ENCODE peak calls at places on chromosomes 1 and 21, in seven cellular contexts. S, R, B, X, M, V and K are unnamed samples.

GRCh38 chr1:92583821-92584760 is 97.4 kb upstream of the GFI1 start:
- DNase-seq in M (no peak), S (peak), X (peak), V (no peak), R (no peak), B (no peak), K (peak)

GRCh38 chr1:89279011-89279466 is 6.4 kb upstream of the GBP5 start:
- DNase-seq in B (no peak), X (no peak), R (no peak), M (no peak), S (no peak), V (no peak), K (no peak)

GRCh38 chr1:204417231-204417997 is 5.8 kb upstream of the PPP1R15B start:
- DNase-seq in R (no peak), X (peak), V (no peak), S (peak), M (peak), B (peak), K (peak)

GRCh38 chr1:230387876-230388275 is 38.3 kb downstream of the PGBD5 start:
- DNase-seq in V (no peak), M (no peak), R (no peak), X (no peak), B (no peak), S (no peak), K (no peak)

GRCh38 chr1:43288058-43288784 is 2.8 kb upstream of the C1orf210 start:
- DNase-seq in B (no peak), R (no peak), M (no peak), S (no peak), X (no peak), V (no peak), K (no peak)

GRCh38 chr1:43366179-43366578 is 1.6 kb downstream of the ELOVL1 start:
- DNase-seq in R (no peak), S (no peak), M (peak), X (no peak), V (peak), B (peak), K (no peak)

GRCh38 chr1:67429011-67429527 is 1.1 kb downstream of the SERBP1 start:
- DNase-seq in X (peak), R (no peak), V (peak), B (no peak), M (no peak), S (peak), K (no peak)

GRCh38 chr1:59880001-59880400 is 46.6 kb downstream of the CYP2J2 start:
- DNase-seq in X (no peak), B (no peak), R (no peak), S (peak), M (no peak), V (no peak), K (no peak)

GRCh38 chr1:3695326-3696217 is 43.3 kb downstream of the TP73 start:
- DNase-seq in B (peak), X (peak), V (peak), M (peak), S (peak), R (no peak), K (no peak)

GRCh38 chr1:21893046-21893805 is 43.9 kb downstream of the HSPG2 start:
- DNase-seq in S (no peak), R (no peak), X (no peak), V (no peak), B (no peak), M (no peak), K (no peak)

GRCh38 chr1:95287825-95288224 is 53.8 kb downstream of the RWDD3 start:
- DNase-seq in M (no peak), X (no peak), S (no peak), V (no peak), R (no peak), B (no peak), K (no peak)

GRCh38 chr1:237542525-237543418 is 347.9 kb downstream of the ZP4 start:
- DNase-seq in R (no peak), V (peak), M (no peak), S (no peak), X (no peak), B (no peak), K (no peak)

GRCh38 chr1:199452627-199453026 is 574.9 kb upstream of the NR5A2 start:
- DNase-seq in R (no peak), V (peak), S (no peak), M (no peak), B (no peak), X (no peak), K (no peak)

GRCh38 chr1:78833491-78833890 is 173.0 kb downstream of the ADGRL4 start:
- DNase-seq in S (peak), M (no peak), X (peak), R (no peak), B (no peak), V (no peak), K (no peak)

GRCh38 chr1:7518411-7518810 is 252.7 kb upstream of the VAMP3 start:
- DNase-seq in V (no peak), M (no peak), X (no peak), S (no peak), B (no peak), R (no peak), K (no peak)

GRCh38 chr1:39720094-39720999 is 18.3 kb upstream of the PPIE start:
- DNase-seq in X (peak), S (peak), R (no peak), M (peak), V (peak), B (no peak), K (no peak)

GRCh38 chr1:31159869-31160611 is 79.6 kb downstream of the NKAIN1 start:
- DNase-seq in R (no peak), S (no peak), V (no peak), X (no peak), B (no peak), M (no peak), K (no peak)

GRCh38 chr1:31163866-31164265 is 75.8 kb downstream of the NKAIN1 start:
- DNase-seq in R (no peak), B (no peak), M (no peak), V (no peak), X (no peak), S (no peak), K (no peak)

GRCh38 chr1:31159323-31159722 is 80.4 kb downstream of the NKAIN1 start:
- DNase-seq in V (no peak), S (no peak), B (no peak), X (no peak), M (no peak), R (no peak), K (no peak)

GRCh38 chr1:31164291-31164690 is 75.4 kb downstream of the NKAIN1 start:
- DNase-seq in V (no peak), X (no peak), M (no peak), B (no peak), R (no peak), S (no peak), K (no peak)

GRCh38 chr1:31161571-31161970 is 78.1 kb downstream of the NKAIN1 start:
- DNase-seq in V (no peak), X (no peak), B (no peak), M (no peak), S (no peak), R (no peak), K (no peak)
- TF ChIP-seq CTCF in V (no peak), X (no peak), B (no peak), M (no peak), S (no peak), R (no peak), K (no peak)

DNA sequence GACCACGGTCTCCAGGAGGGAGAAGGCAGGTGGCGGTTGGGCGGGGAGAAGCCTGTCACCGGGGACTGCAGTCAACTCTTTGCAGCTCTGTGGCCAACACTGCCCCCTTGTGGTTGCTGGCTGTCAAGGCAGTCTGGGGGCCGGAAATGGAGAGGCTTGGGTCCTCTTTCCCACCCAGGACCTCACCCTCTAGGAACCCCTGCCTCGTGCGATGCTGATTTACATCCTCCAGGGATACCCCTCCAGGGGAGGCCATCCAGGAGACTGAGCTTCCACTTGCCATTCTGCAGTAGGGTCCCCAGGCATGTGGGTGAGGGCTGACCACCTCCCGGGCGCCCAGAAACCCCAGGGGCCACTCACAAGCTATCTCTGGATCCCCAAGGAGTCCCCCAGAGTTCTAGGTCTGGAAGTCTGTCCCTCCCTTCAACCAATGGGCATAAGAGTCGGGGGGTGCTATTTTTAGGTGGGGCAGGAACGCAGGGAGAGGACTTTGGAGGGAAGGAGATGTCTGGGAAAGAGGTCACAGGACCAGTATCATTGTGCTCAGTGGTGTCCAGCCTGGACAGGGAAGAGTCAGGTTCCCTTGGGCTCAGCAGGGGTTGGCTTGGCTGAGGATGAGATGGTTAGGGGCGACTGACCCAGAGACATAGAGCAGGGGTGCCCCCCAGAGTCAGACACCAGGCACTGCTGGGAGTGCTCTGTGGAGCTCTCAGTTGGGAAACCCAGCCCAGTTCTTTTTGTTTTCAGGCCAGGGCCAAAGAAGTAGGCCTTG is 7.1 kb upstream of the GPR61 start:
- DNase-seq in X (peak), V (peak), B (peak), M (peak), S (peak), R (peak), K (no peak)
- H3K4me3 ChIP-seq in X (no peak), V (peak), B (no peak), M (no peak), S (no peak), R (peak), K (peak)

GRCh38 chr1:70034403-70034802 is 171.0 kb downstream of the LRRC40 start:
- DNase-seq in V (peak), S (peak), M (no peak), B (no peak), R (no peak), X (peak), K (peak)
- TF ChIP-seq CTCF in V (peak), S (peak), M (no peak), B (no peak), R (no peak), X (peak), K (peak)

GRCh38 chr1:181105134-181106021 is 16.9 kb downstream of the IER5 start:
- DNase-seq in R (peak), B (peak), M (peak), X (peak), V (peak), S (peak), K (no peak)

GRCh38 chr1:181104790-181105133 is 16.3 kb downstream of the IER5 start:
- DNase-seq in V (peak), R (peak), X (peak), M (peak), B (no peak), S (no peak), K (no peak)

GRCh38 chr1:181106479-181106878 is 18.0 kb downstream of the IER5 start:
- DNase-seq in V (no peak), B (no peak), S (no peak), M (no peak), X (no peak), R (no peak), K (no peak)

GRCh38 chr1:181107711-181108110 is 19.2 kb downstream of the IER5 start:
- DNase-seq in S (no peak), V (no peak), M (peak), B (no peak), X (no peak), R (no peak), K (no peak)

DNA sequence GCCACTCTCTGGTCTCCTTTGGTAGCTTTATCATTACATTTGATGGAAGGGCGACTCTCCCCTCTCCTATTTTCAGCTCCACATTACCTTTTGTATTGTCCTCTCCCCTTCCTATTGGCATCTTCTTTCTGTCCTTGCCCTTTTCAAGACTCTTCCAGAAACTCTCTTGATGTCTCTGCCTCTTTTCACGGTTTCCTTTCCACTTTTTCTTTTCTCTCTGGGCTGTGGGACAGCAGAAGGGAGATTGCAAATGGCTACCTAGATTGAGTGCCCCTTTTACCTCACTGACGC is 17.5 kb downstream of the IER5 start:
- DNase-seq in B (no peak), M (no peak), R (no peak), X (no peak), S (no peak), V (no peak), K (no peak)
- H3K4me3 ChIP-seq in B (peak), M (no peak), R (peak), X (no peak), S (no peak), V (peak), K (no peak)

DNA sequence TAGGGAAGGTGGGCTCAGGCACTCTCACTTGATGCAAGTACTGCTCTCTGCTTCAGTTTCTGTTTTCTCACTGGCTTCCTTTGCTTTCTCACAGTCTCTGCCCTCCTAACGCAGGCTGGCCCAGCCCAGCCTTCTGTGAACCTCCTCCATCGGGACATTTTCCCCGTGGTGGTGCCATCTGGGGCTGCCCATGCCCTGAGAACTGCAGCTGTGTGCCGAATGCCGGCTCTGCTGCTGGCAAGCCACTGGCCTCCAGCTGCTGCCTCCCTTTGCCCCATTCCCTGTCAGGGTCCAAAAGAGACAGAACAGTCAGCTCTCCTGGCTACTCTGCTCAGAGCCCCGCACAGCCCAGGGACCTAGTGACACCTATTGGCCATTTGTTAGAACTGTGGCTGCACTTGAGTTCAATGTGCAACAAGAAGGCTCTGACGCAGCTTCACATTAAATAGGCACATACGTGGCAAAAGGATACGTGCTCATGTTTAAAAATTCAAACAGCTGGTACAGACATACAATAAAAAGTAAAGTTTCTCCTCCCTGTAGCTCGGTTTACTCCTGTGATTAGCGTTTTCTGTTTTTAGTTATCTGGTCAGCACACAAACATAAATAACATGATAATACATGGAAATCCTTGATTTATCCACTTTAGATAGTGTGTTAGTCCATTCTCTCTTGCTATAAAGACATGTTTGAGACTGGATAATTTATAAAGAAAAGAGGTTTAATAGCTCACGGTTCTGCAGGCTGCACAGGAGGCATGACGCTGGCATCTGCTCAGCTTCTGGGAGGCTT is 46.6 kb downstream of the FCRL5 start:
- DNase-seq in B (peak), R (no peak), X (peak), M (peak), S (peak), V (peak), K (peak)
- TF ChIP-seq CTCF in B (no peak), R (no peak), X (peak), M (peak), S (peak), V (peak), K (peak)

GRCh38 chr1:186620951-186621350 is 59.3 kb downstream of the PTGS2 start:
- DNase-seq in X (peak), M (no peak), V (no peak), R (no peak), B (no peak), S (no peak), K (peak)

GRCh38 chr1:186623547-186623946 is 56.7 kb downstream of the PTGS2 start:
- DNase-seq in S (no peak), R (no peak), X (no peak), B (no peak), V (no peak), M (no peak), K (no peak)

GRCh38 chr1:186620526-186620925 is 59.7 kb downstream of the PTGS2 start:
- DNase-seq in R (no peak), M (no peak), S (no peak), X (no peak), V (no peak), B (no peak), K (no peak)

GRCh38 chr1:186615332-186615731 is 64.9 kb downstream of the PTGS2 start:
- DNase-seq in S (no peak), V (no peak), M (no peak), B (no peak), X (no peak), R (no peak), K (no peak)

GRCh38 chr1:186617860-186618780 is 62.1 kb downstream of the PTGS2 start:
- DNase-seq in B (peak), V (peak), R (no peak), M (no peak), S (no peak), X (peak), K (no peak)
- H3K4me3 ChIP-seq in B (peak), V (no peak), R (peak), M (no peak), S (no peak), X (peak), K (peak)

DNA sequence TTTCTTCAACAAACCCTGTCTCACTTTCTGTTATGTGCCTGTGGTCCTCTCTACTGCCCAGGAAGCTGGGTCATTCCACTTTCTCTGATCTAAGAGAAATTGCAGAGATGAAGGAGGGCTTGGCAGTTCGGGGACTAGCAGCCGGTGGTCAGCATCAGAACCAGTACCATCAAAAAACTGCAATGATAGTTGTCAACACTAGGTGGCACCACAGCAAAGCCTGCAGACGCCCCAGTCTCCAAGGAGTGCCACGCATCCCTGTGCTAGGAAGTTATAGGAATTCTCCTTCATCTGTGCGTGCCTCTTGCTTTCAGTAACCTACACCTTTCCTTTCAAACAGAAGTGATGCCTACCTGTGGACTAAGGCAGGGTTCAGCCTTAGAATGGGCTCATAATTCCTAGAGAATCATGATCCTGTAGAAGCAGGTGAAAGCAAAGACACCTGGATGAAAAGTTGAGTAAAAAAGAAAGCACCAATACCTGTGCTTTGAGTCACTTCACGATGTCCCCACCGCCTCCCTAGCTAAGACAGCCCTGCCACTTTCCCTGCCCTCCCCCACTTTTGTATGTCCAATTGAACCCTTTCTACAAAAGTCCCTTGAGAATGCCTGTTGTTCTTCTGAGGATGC is 129.2 kb downstream of the ADAMTS1 start:
- DNase-seq in R (no peak), S (peak), V (peak), M (peak), B (peak), X (peak), K (no peak)
- TF ChIP-seq CTCF in R (peak), S (peak), V (peak), M (peak), B (no peak), X (peak), K (peak)

GRCh38 chr1:2447274-2448097 is 28.6 kb upstream of the PLCH2 start:
- DNase-seq in V (no peak), M (no peak), B (no peak), S (no peak), X (no peak), R (no peak), K (no peak)
- H3K4me3 ChIP-seq in V (no peak), M (no peak), B (no peak), S (no peak), X (no peak), R (no peak), K (no peak)

GRCh38 chr1:46298387-46298786 is 5.0 kb downstream of the LRRC41 start:
- DNase-seq in M (no peak), S (no peak), R (no peak), V (no peak), B (no peak), X (no peak), K (no peak)

GRCh38 chr1:46289976-46290375 is 13.4 kb downstream of the LRRC41 start:
- DNase-seq in V (no peak), R (no peak), S (no peak), M (no peak), X (no peak), B (no peak), K (no peak)

GRCh38 chr1:46300673-46301405 is 2.6 kb downstream of the LRRC41 start:
- DNase-seq in M (no peak), R (no peak), B (no peak), X (peak), V (peak), S (peak), K (no peak)

GRCh38 chr1:46295306-46295705 is 8.1 kb downstream of the LRRC41 start:
- DNase-seq in S (no peak), R (no peak), X (no peak), B (no peak), M (no peak), V (no peak), K (no peak)
- TF ChIP-seq CTCF in S (no peak), R (no peak), X (no peak), B (no peak), M (no peak), V (no peak), K (no peak)